ENCODE peak calls at places on chromosomes 11 and 22, in five cellular contexts. One of them, this sample, is unnamed.

GRCh38 chr11:5285703-5286102 is 16.0 kb upstream of the HBE1 start:
- DNase-seq in mammary epithelial cell: peak
- DNase-seq in psoas muscle: no peak
- DNase-seq in uterus: no peak
- DNase-seq in kidney: no peak
- DNase-seq in this sample: no peak

GRCh38 chr11:86931965-86932332 is 23.2 kb downstream of the FZD4 start:
- DNase-seq in uterus: peak
- DNase-seq in kidney: no peak
- DNase-seq in psoas muscle: no peak
- DNase-seq in mammary epithelial cell: peak
- DNase-seq in this sample: no peak

GRCh38 chr11:75376175-75376574 is 23.1 kb upstream of the RPS3 start:
- DNase-seq in uterus: no peak
- DNase-seq in mammary epithelial cell: no peak
- DNase-seq in kidney: no peak
- DNase-seq in psoas muscle: no peak
- DNase-seq in this sample: no peak

GRCh38 chr11:77211040-77211451 is 83.0 kb downstream of the MYO7A start:
- DNase-seq in kidney: peak
- DNase-seq in uterus: no peak
- DNase-seq in mammary epithelial cell: no peak
- DNase-seq in psoas muscle: peak
- DNase-seq in this sample: no peak

GRCh38 chr11:44928807-44929206 is 21.9 kb downstream of the TP53I11 start:
- DNase-seq in kidney: no peak
- DNase-seq in psoas muscle: no peak
- DNase-seq in mammary epithelial cell: no peak
- DNase-seq in uterus: no peak
- DNase-seq in this sample: no peak

GRCh38 chr11:118223576-118223975 is 1.2 kb downstream of the JAML start:
- DNase-seq in kidney: no peak
- DNase-seq in mammary epithelial cell: no peak
- DNase-seq in psoas muscle: no peak
- DNase-seq in uterus: no peak
- DNase-seq in this sample: no peak

GRCh38 chr11:107043242-107043991 is 25.1 kb upstream of the GUCY1A2 start:
- DNase-seq in kidney: no peak
- DNase-seq in mammary epithelial cell: peak
- DNase-seq in psoas muscle: no peak
- DNase-seq in uterus: no peak
- DNase-seq in this sample: peak

GRCh38 chr11:107856981-107857517 is 1.5 kb downstream of the SLC35F2 start:
- DNase-seq in kidney: no peak
- DNase-seq in psoas muscle: no peak
- DNase-seq in uterus: no peak
- DNase-seq in mammary epithelial cell: no peak
- DNase-seq in this sample: no peak

GRCh38 chr11:47523491-47524199 is 29.3 kb downstream of the CELF1 start:
- DNase-seq in psoas muscle: no peak
- DNase-seq in mammary epithelial cell: peak
- DNase-seq in kidney: no peak
- DNase-seq in uterus: peak
- DNase-seq in this sample: peak

GRCh38 chr22:41688365-41689211 is at the start of gene SNU13:
- DNase-seq in uterus: peak
- DNase-seq in mammary epithelial cell: peak
- DNase-seq in psoas muscle: peak
- DNase-seq in kidney: peak
- DNase-seq in this sample: peak

GRCh38 chr11:47288066-47288465 is 18.1 kb downstream of the MADD start:
- DNase-seq in uterus: no peak
- DNase-seq in kidney: no peak
- DNase-seq in mammary epithelial cell: no peak
- DNase-seq in psoas muscle: no peak
- DNase-seq in this sample: no peak

GRCh38 chr22:42515896-42516295 is 3.7 kb downstream of the RRP7A start:
- DNase-seq in kidney: peak
- DNase-seq in psoas muscle: no peak
- DNase-seq in mammary epithelial cell: no peak
- DNase-seq in uterus: no peak
- DNase-seq in this sample: no peak

GRCh38 chr11:20110908-20111669 is 49.2 kb downstream of the DBX1 start:
- DNase-seq in kidney: no peak
- DNase-seq in mammary epithelial cell: peak
- DNase-seq in psoas muscle: no peak
- DNase-seq in uterus: peak
- DNase-seq in this sample: peak

GRCh38 chr22:40542821-40543540 is 93.5 kb downstream of the MRTFA start:
- DNase-seq in uterus: no peak
- DNase-seq in kidney: no peak
- DNase-seq in psoas muscle: no peak
- DNase-seq in mammary epithelial cell: no peak
- DNase-seq in this sample: no peak

GRCh38 chr11:130088909-130089668 is 19.4 kb downstream of the APLP2 start:
- DNase-seq in mammary epithelial cell: peak
- DNase-seq in psoas muscle: no peak
- DNase-seq in uterus: no peak
- DNase-seq in kidney: no peak
- DNase-seq in this sample: no peak

GRCh38 chr22:33332538-33332937 is 274.4 kb upstream of the SYN3 start:
- DNase-seq in mammary epithelial cell: no peak
- DNase-seq in psoas muscle: no peak
- DNase-seq in uterus: no peak
- DNase-seq in kidney: no peak
- DNase-seq in this sample: no peak

GRCh38 chr11:114134870-114135269 is 75.4 kb downstream of the ZBTB16 start:
- DNase-seq in psoas muscle: no peak
- DNase-seq in mammary epithelial cell: peak
- DNase-seq in kidney: no peak
- DNase-seq in uterus: no peak
- DNase-seq in this sample: no peak

GRCh38 chr11:57154718-57155117 is 27.0 kb upstream of the LRRC55 start:
- DNase-seq in uterus: no peak
- DNase-seq in kidney: no peak
- DNase-seq in mammary epithelial cell: no peak
- DNase-seq in psoas muscle: no peak
- DNase-seq in this sample: no peak

GRCh38 chr11:96227244-96227643 is 115.8 kb downstream of the MAML2 start:
- DNase-seq in psoas muscle: no peak
- DNase-seq in kidney: no peak
- DNase-seq in uterus: no peak
- DNase-seq in mammary epithelial cell: no peak
- DNase-seq in this sample: no peak

GRCh38 chr11:110077866-110078325 is 15.3 kb upstream of the ZC3H12C start:
- DNase-seq in mammary epithelial cell: peak
- DNase-seq in psoas muscle: no peak
- DNase-seq in uterus: no peak
- DNase-seq in kidney: no peak
- DNase-seq in this sample: peak

GRCh38 chr11:95140397-95141030 is 50.9 kb downstream of the ENDOD1 start:
- DNase-seq in mammary epithelial cell: peak
- DNase-seq in uterus: no peak
- DNase-seq in kidney: no peak
- DNase-seq in psoas muscle: no peak
- DNase-seq in this sample: no peak

GRCh38 chr11:125343086-125343731 is 152.9 kb downstream of the FEZ1 start:
- DNase-seq in uterus: no peak
- DNase-seq in kidney: no peak
- DNase-seq in mammary epithelial cell: no peak
- DNase-seq in psoas muscle: no peak
- DNase-seq in this sample: no peak

GRCh38 chr11:88266919-88267318 is 70.6 kb downstream of the CTSC start:
- DNase-seq in kidney: no peak
- DNase-seq in mammary epithelial cell: no peak
- DNase-seq in uterus: no peak
- DNase-seq in psoas muscle: no peak
- DNase-seq in this sample: peak

GRCh38 chr11:62806611-62807121 is 1.4 kb upstream of the NXF1 start:
- DNase-seq in uterus: peak
- DNase-seq in psoas muscle: peak
- DNase-seq in kidney: peak
- DNase-seq in mammary epithelial cell: peak
- DNase-seq in this sample: no peak

GRCh38 chr11:38818720-38819119 is 2220.7 kb upstream of the RAG2 start:
- DNase-seq in uterus: no peak
- DNase-seq in mammary epithelial cell: no peak
- DNase-seq in kidney: no peak
- DNase-seq in psoas muscle: no peak
- DNase-seq in this sample: no peak

GRCh38 chr11:32905028-32905667 is 12.5 kb downstream of the QSER1 start:
- DNase-seq in psoas muscle: no peak
- DNase-seq in kidney: no peak
- DNase-seq in mammary epithelial cell: no peak
- DNase-seq in uterus: no peak
- DNase-seq in this sample: no peak

GRCh38 chr11:69396051-69396947 is 85.2 kb upstream of the LINC01488 start:
- DNase-seq in mammary epithelial cell: no peak
- DNase-seq in psoas muscle: peak
- DNase-seq in kidney: peak
- DNase-seq in uterus: no peak
- DNase-seq in this sample: no peak

GRCh38 chr11:69393865-69394233 is 87.6 kb upstream of the LINC01488 start:
- DNase-seq in uterus: no peak
- DNase-seq in psoas muscle: peak
- DNase-seq in kidney: no peak
- DNase-seq in mammary epithelial cell: no peak
- DNase-seq in this sample: no peak

GRCh38 chr11:69393178-69393832 is 88.2 kb upstream of the LINC01488 start:
- DNase-seq in psoas muscle: peak
- DNase-seq in mammary epithelial cell: no peak
- DNase-seq in kidney: peak
- DNase-seq in uterus: no peak
- DNase-seq in this sample: no peak

GRCh38 chr11:69394902-69395690 is 86.4 kb upstream of the LINC01488 start:
- DNase-seq in uterus: no peak
- DNase-seq in mammary epithelial cell: no peak
- DNase-seq in kidney: peak
- DNase-seq in psoas muscle: peak
- DNase-seq in this sample: no peak

GRCh38 chr11:69394234-69394891 is 87.1 kb upstream of the LINC01488 start:
- DNase-seq in psoas muscle: peak
- DNase-seq in mammary epithelial cell: no peak
- DNase-seq in uterus: no peak
- DNase-seq in kidney: peak
- DNase-seq in this sample: no peak
- H3K4me3 ChIP-seq in psoas muscle: no peak
- H3K4me3 ChIP-seq in mammary epithelial cell: no peak
- H3K4me3 ChIP-seq in uterus: no peak
- H3K4me3 ChIP-seq in kidney: no peak
- H3K4me3 ChIP-seq in this sample: no peak

GRCh38 chr11:69014936-69015549 is 2.0 kb upstream of the MRGPRF start:
- DNase-seq in uterus: no peak
- DNase-seq in kidney: no peak
- DNase-seq in psoas muscle: no peak
- DNase-seq in mammary epithelial cell: no peak
- DNase-seq in this sample: no peak

GRCh38 chr11:69014084-69014935 is 1.3 kb upstream of the MRGPRF start:
- DNase-seq in psoas muscle: peak
- DNase-seq in kidney: peak
- DNase-seq in uterus: peak
- DNase-seq in mammary epithelial cell: no peak
- DNase-seq in this sample: no peak

GRCh38 chr11:69011624-69012091 is 1.4 kb downstream of the MRGPRF start:
- DNase-seq in mammary epithelial cell: no peak
- DNase-seq in kidney: peak
- DNase-seq in uterus: no peak
- DNase-seq in psoas muscle: peak
- DNase-seq in this sample: no peak

GRCh38 chr11:69012092-69013008 is 696 bp downstream of the MRGPRF start:
- DNase-seq in uterus: peak
- DNase-seq in mammary epithelial cell: no peak
- DNase-seq in kidney: peak
- DNase-seq in psoas muscle: peak
- DNase-seq in this sample: no peak

DNA sequence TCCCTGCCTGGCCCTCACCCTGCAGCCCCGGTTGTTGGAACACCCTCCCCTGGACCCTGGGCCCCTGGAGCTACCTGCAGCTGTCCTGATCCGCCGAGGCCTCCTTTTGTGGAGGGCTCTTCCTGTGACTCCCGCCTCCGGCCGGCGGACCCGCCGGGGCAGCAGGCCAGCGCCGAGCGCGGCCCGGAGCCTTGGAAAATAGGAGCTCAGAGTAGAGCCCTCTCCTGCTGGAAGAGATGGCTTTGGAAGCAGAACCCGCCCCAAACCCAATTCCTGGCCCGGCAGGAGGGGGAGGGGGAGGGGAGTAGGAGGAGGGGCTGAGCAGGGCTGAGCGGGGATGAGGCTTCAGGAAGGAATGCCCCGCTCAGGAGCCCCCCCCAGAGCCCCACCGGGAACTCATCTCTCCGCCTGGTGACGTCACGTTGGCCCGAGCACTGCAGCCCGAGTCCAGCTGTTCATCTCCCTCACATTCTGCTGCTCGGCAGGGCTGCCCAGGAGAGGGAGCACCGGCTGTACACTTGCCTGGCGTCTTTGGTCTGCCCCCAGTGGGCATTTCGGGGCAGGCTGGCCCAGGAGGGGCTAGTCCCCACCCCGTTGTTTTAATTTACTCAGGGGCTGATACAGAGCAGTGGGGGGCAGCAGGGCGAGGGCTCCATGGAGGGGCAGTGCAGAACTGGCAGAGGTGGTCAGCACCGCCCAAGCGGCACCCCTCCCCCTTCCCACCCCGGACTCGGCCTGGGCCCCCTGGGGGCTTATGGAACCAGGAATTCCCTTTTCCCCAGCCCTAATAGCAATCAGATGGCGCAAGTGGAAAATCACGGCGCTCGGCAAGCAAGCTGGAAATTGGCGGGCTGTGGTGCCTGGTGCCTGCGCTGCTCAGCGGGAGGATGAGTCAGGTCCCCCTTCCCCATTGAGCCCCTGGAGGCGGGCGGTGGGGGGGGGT is at the start of gene MRGPRF:
- DNase-seq in kidney: peak
- DNase-seq in uterus: peak
- DNase-seq in psoas muscle: peak
- DNase-seq in mammary epithelial cell: no peak
- DNase-seq in this sample: no peak
- TF ChIP-seq CTCF in kidney: peak
- TF ChIP-seq CTCF in uterus: peak
- TF ChIP-seq CTCF in psoas muscle: peak
- TF ChIP-seq CTCF in mammary epithelial cell: peak
- TF ChIP-seq CTCF in this sample: no peak

DNA sequence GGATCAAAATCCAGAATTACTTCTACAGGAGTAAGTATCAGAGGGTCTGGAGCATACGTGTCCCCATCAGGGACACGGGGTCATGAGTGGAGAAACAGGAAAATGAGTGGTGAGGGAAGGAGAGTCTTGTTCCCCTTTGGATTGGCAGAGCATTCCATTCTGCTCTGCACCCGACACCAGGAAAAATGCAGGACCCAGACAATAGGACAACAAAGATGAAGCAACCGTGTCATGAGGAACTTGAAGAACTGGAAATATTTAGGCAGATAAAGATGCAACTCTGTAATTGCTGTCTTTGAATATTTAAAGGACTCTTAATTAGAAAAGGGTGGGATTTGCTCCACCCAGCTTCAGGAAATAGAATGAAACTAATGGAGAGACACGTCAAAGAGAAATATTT is 89.0 kb upstream of the BLID start:
- DNase-seq in uterus: no peak
- DNase-seq in psoas muscle: no peak
- DNase-seq in kidney: no peak
- DNase-seq in mammary epithelial cell: no peak
- DNase-seq in this sample: no peak
- H3K4me3 ChIP-seq in uterus: no peak
- H3K4me3 ChIP-seq in psoas muscle: no peak
- H3K4me3 ChIP-seq in kidney: no peak
- H3K4me3 ChIP-seq in mammary epithelial cell: no peak
- H3K4me3 ChIP-seq in this sample: no peak

GRCh38 chr11:132123854-132124835 is 753.7 kb downstream of the NTM start:
- DNase-seq in mammary epithelial cell: no peak
- DNase-seq in kidney: no peak
- DNase-seq in psoas muscle: no peak
- DNase-seq in uterus: no peak
- DNase-seq in this sample: peak
- TF ChIP-seq CTCF in mammary epithelial cell: peak
- TF ChIP-seq CTCF in kidney: no peak
- TF ChIP-seq CTCF in psoas muscle: no peak
- TF ChIP-seq CTCF in uterus: no peak
- TF ChIP-seq CTCF in this sample: peak